ENCODE peak calls at places on chromosomes 12 and 14, in five cellular contexts. A, E, D, B and S are unnamed samples.

GRCh38 chr12:10075451-10075850 is 23.3 kb downstream of the CLEC1A start:
- DNase-seq in B (no peak), E (no peak), A (no peak), D (peak; percentile 55), S (no peak)

GRCh38 chr14:82112210-82112839 is 578.7 kb upstream of the SEL1L start:
- DNase-seq in A (no peak), E (no peak), B (no peak), D (no peak), S (no peak)

GRCh38 chr12:127655691-127656090 is 611.3 kb upstream of the TMEM132C start:
- DNase-seq in A (no peak), B (no peak), E (no peak), D (no peak), S (no peak)

GRCh38 chr12:12723147-12723680 is 6.0 kb downstream of the CDKN1B start:
- DNase-seq in E (no peak), B (no peak), A (no peak), D (peak; percentile 48), S (no peak)

GRCh38 chr12:54352022-54352531 is 12.2 kb downstream of the GPR84 start:
- DNase-seq in E (peak; percentile 92), A (no peak), B (no peak), D (no peak), S (peak; percentile 32)

GRCh38 chr14:61950340-61950739 is 188.1 kb downstream of the SNAPC1 start:
- DNase-seq in A (no peak), B (no peak), D (no peak), E (no peak), S (no peak)

GRCh38 chr12:119207161-119207560 is 28.4 kb downstream of the HSPB8 start:
- DNase-seq in E (no peak), B (no peak), D (no peak), A (no peak), S (no peak)

GRCh38 chr12:63321373-63321772 is 170.4 kb upstream of the AVPR1A start:
- DNase-seq in D (no peak), B (no peak), E (no peak), A (no peak), S (no peak)

GRCh38 chr14:102154121-102154520 is 14.4 kb downstream of the WDR20 start:
- DNase-seq in A (no peak), B (no peak), D (no peak), E (no peak), S (no peak)

GRCh38 chr12:70305794-70306193 is 60.3 kb upstream of the KCNMB4 start:
- DNase-seq in E (no peak), B (no peak), D (no peak), A (no peak), S (no peak)

GRCh38 chr14:68787235-68787727 is 5.6 kb downstream of the ZFP36L1 start:
- DNase-seq in B (no peak), E (peak; percentile 57), A (no peak), D (peak; percentile 22), S (no peak)

GRCh38 chr14:91202234-91202974 is 42.1 kb downstream of the GPR68 start:
- DNase-seq in D (peak; percentile 47), E (no peak), A (no peak), B (no peak), S (peak; percentile 84)

GRCh38 chr12:54016478-54016964 is 7.7 kb downstream of the HOXC8 start:
- DNase-seq in E (no peak), A (peak; percentile 74), B (no peak), D (no peak), S (no peak)

DNA sequence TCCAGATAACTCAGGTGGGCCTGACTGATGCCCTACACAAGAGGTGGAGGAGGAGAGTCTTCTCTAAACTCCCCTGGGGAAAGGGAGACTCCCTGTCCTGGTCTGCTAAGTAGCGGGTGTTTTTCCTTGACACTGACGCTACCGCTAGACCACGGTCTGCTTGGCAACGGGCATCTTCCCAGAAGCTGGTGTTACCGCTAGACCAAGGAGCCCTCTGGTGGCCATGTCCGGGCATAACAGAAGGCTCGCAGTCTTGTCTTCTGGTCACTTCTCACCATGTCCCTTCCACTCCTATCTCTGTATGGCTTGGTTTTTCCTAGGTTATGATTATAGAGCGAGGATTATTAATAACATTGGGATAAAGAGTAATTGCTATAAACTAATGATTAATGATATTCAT is 965.5 kb downstream of the TMEM121 start:
- DNase-seq in E (peak; percentile 20), D (no peak), B (no peak), A (no peak), S (peak; percentile 36)
- TF ChIP-seq CTCF in E (peak; percentile 26), D (peak; percentile 10), B (peak; percentile 30), A (no peak), S (peak; percentile 58)

DNA sequence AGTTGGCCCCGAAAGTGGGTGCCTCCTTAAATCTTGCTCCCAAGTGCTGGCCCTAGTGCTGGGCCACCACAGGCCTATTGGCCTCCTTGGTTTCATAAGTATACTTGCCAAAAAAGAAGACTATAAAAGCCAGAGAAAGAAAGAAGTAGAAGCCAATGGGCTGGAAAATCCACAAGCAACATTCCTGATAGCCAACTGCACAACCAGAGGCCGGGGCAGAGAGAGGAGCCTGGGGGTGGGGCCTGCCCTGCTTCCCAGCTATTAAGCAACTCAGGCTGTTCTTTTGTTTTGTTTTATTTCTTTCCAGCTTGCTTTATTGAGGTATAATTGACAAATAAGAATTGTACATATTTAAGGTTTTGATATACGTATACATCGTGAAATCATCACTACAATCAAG is 177.2 kb upstream of the NTF3 start:
- DNase-seq in A (no peak), B (no peak), D (no peak), E (no peak), S (no peak)
- H2AFZ ChIP-seq in A (no peak overlapping the region), B (no peak overlapping the region), D (no peak overlapping the region), E (no peak overlapping the region), S (no peak overlapping the region)

GRCh38 chr12:49295087-49296001 is at the start of gene PRPH:
- DNase-seq in B (no peak), E (peak; percentile 45), A (no peak), D (no peak), S (no peak)
- TF ChIP-seq EZH2 in B (peak; percentile 79), E (peak; percentile 96), A (no peak), D (peak; percentile 81), S (no peak)

GRCh38 chr14:63982156-63982555 is 129.4 kb downstream of the SYNE2 start:
- DNase-seq in D (no peak), B (no peak), A (no peak), E (no peak), S (no peak)
- TF ChIP-seq CTCF in D (no peak), B (no peak), A (no peak), E (no peak), S (no peak)

GRCh38 chr12:92440072-92440471 is 262.7 kb upstream of the PLEKHG7 start:
- DNase-seq in E (no peak), D (no peak), A (no peak), B (no peak), S (no peak)

GRCh38 chr12:92442782-92443181 is 260.0 kb upstream of the PLEKHG7 start:
- DNase-seq in E (no peak), B (no peak), D (no peak), A (peak; percentile 74), S (peak; percentile 19)

GRCh38 chr12:92446082-92446460 is 256.7 kb upstream of the PLEKHG7 start:
- DNase-seq in D (no peak), E (no peak), A (peak; percentile 73), B (peak; percentile 49), S (no peak)

GRCh38 chr12:92445253-92446081 is 257.3 kb upstream of the PLEKHG7 start:
- DNase-seq in E (no peak), D (no peak), B (no peak), A (peak; percentile 54), S (peak; percentile 87)

GRCh38 chr12:92444763-92445162 is 258.0 kb upstream of the PLEKHG7 start:
- DNase-seq in E (no peak), B (no peak), D (no peak), A (no peak), S (no peak)
- H2AFZ ChIP-seq in E (peak overlapping the region; percentile 33), B (no peak overlapping the region), D (no peak overlapping the region), A (no peak overlapping the region), S (peak overlapping the region; percentile 46)

GRCh38 chr14:64945431-64945830 is 2.9 kb upstream of the GPX2 start:
- DNase-seq in E (no peak), A (no peak), B (no peak), D (no peak), S (no peak)

GRCh38 chr14:64947710-64948611 is 5.4 kb upstream of the GPX2 start:
- DNase-seq in E (no peak), B (no peak), D (no peak), A (no peak), S (no peak)

GRCh38 chr14:64948612-64949210 is 6.2 kb upstream of the GPX2 start:
- DNase-seq in B (no peak), D (no peak), A (no peak), E (no peak), S (no peak)

GRCh38 chr14:64944861-64945260 is 2.3 kb upstream of the GPX2 start:
- DNase-seq in A (no peak), D (no peak), B (no peak), E (no peak), S (no peak)

GRCh38 chr14:64946310-64947045 is 3.9 kb upstream of the GPX2 start:
- DNase-seq in A (no peak), E (no peak), B (no peak), D (no peak), S (no peak)
- TF ChIP-seq EZH2 in A (no peak), E (no peak), B (no peak), D (no peak), S (no peak)

GRCh38 chr12:122350444-122350843 is 72.0 kb downstream of the CLIP1 start:
- DNase-seq in B (no peak), A (no peak), E (no peak), D (peak; percentile 91), S (no peak)
- TF ChIP-seq CTCF in B (no peak), A (no peak), E (no peak), D (peak; percentile 43), S (no peak)

DNA sequence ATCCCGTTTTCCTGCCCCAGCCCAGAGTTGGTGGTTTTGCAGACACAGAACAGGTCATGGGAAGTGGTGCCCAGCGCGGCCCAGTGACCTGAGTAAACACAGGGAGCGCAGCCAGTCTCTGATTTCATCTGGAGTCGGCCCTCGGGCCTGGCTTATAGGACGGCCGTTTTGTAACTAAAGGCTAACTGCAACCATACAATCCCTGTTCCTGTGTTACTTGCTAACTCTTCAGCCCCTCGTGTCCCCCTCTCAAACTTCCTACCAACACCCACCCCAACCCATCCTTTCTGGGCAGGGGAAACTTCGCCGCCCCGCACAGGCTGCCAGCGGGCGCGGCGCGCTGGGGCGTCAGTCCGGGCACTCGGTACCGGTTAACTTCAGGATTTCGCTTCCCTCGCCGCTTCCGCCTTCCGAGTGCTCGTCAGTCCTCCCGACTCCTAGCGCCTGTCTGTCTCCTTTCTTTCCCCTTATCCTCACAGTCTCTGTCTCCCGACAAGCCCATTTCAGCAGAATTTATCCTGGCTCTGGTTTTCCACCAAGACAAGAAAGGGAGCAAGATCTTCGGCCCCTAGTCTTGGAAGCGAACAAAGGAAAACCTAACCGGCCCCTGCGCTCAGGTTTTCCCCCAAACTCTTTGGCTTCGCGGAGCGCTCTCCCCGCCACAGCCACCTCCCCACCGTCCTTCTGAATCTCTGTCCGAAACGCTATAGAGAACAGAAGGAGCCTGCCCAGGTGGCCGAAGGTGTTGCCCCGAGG is 2.0 kb downstream of the SIX1 start:
- DNase-seq in D (peak; percentile 51), E (peak; percentile 75), A (peak; percentile 54), B (no peak), S (no peak)
- H2AFZ ChIP-seq in D (peak overlapping the region; percentile 45), E (peak overlapping the region; percentile 7), A (peak overlapping the region; percentile 83), B (peak overlapping the region; percentile 76), S (no peak overlapping the region)